ENCODE peak calls at places on chromosomes 13 and 19, in four cellular contexts. One of them, this sample, is unnamed.

GRCh38 chr13:104592127-104592526 is 1525.9 kb upstream of the SLC10A2 start:
- DNase-seq in GM12878: no peak
- DNase-seq in K562: no peak
- DNase-seq in H1: no peak
- DNase-seq in this sample: peak

GRCh38 chr13:44879452-44880058 is 109.7 kb downstream of the NUFIP1 start:
- DNase-seq in GM12878: peak
- DNase-seq in K562: no peak
- DNase-seq in H1: no peak
- DNase-seq in this sample: peak

GRCh38 chr19:17091758-17092333 is 16.3 kb downstream of the MYO9B start:
- DNase-seq in GM12878: no peak
- DNase-seq in K562: peak
- DNase-seq in H1: no peak
- DNase-seq in this sample: no peak

GRCh38 chr13:26037302-26037701 is 14.5 kb downstream of the SHISA2 start:
- DNase-seq in GM12878: no peak
- DNase-seq in K562: peak
- DNase-seq in H1: peak
- DNase-seq in this sample: no peak

GRCh38 chr13:101474419-101474957 is 22.0 kb downstream of the ITGBL1 start:
- DNase-seq in GM12878: no peak
- DNase-seq in K562: no peak
- DNase-seq in H1: peak
- DNase-seq in this sample: peak

GRCh38 chr13:59672445-59672844 is 491.3 kb downstream of the DIAPH3 start:
- DNase-seq in GM12878: no peak
- DNase-seq in K562: no peak
- DNase-seq in H1: no peak
- DNase-seq in this sample: no peak

GRCh38 chr19:17842663-17843313 is 5.0 kb downstream of the JAK3 start:
- DNase-seq in GM12878: no peak
- DNase-seq in K562: no peak
- DNase-seq in H1: no peak
- DNase-seq in this sample: no peak

GRCh38 chr19:7500811-7501450 is 12.1 kb upstream of the PEX11G start:
- DNase-seq in GM12878: no peak
- DNase-seq in K562: peak
- DNase-seq in H1: peak
- DNase-seq in this sample: peak

GRCh38 chr13:85935868-85936467 is 136.7 kb upstream of the SLITRK6 start:
- DNase-seq in GM12878: no peak
- DNase-seq in K562: no peak
- DNase-seq in H1: no peak
- DNase-seq in this sample: no peak

GRCh38 chr19:35540356-35540927 is 5.0 kb upstream of the TMEM147 start:
- DNase-seq in GM12878: no peak
- DNase-seq in K562: no peak
- DNase-seq in H1: no peak
- DNase-seq in this sample: no peak

GRCh38 chr13:28022848-28023518 is 34.5 kb upstream of the URAD start:
- DNase-seq in GM12878: no peak
- DNase-seq in K562: no peak
- DNase-seq in H1: peak
- DNase-seq in this sample: peak

GRCh38 chr19:46416077-46416709 is 2.8 kb upstream of the CCDC8 start:
- DNase-seq in GM12878: no peak
- DNase-seq in K562: peak
- DNase-seq in H1: peak
- DNase-seq in this sample: peak

GRCh38 chr19:5891572-5891937 is 12.0 kb downstream of the NDUFA11 start:
- DNase-seq in GM12878: no peak
- DNase-seq in K562: no peak
- DNase-seq in H1: no peak
- DNase-seq in this sample: no peak

GRCh38 chr13:64925727-64926126 is 2304.4 kb downstream of the PCDH9 start:
- DNase-seq in GM12878: no peak
- DNase-seq in K562: no peak
- DNase-seq in H1: no peak
- DNase-seq in this sample: no peak

GRCh38 chr13:111247552-111247951 is 72.9 kb upstream of the TEX29 start:
- DNase-seq in GM12878: no peak
- DNase-seq in K562: no peak
- DNase-seq in H1: peak
- DNase-seq in this sample: no peak

GRCh38 chr19:7928741-7929701 is 3.1 kb upstream of the CTXN1 start:
- DNase-seq in GM12878: no peak
- DNase-seq in K562: peak
- DNase-seq in H1: peak
- DNase-seq in this sample: peak

DNA sequence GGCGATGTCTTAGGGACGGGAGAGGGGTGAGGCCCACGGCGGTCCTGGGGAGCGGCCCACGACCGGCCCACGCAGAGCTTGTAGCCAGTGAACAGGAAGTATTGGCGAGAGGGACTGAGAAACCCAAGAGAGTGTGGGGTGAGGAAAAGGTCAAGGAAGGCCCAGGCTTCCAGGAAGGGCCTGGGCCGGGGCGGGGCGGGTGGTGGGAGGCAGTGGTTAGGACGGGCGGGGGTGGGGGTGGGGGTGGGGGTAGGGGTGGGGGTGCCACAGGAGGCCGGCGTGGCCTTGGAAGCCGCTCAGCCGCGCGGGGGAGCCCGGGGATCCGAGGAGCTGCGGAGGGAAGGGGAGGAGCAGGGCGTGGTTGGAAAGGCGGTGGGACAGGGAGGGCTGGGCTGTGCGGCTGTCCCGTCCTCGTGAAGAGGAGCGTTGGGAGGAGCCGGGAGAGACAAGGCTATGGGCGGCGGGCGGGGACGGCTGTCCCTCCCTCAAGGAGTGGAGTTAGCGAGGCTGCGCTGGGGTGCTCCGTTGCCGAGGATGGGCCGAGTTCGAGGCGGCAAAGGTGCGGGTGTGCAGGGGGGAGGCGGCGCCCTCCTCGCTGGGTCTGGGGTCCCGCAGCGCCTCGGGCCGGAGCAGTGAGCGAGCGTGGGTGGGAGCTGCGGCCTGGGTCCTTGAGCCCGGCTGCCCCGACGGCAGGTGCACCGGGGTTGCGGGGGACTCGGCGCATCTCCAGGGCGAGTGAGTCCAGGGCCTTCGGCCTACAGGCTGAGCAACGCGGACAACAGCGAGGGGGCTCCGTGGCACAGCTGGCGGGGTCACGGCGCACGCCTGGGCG is 254.4 kb upstream of the SGCG start:
- DNase-seq in GM12878: no peak
- DNase-seq in K562: peak
- DNase-seq in H1: peak
- DNase-seq in this sample: no peak
- TF ChIP-seq CHD1 in GM12878: no peak
- TF ChIP-seq CHD1 in K562: no peak
- TF ChIP-seq CHD1 in H1: no peak
- TF ChIP-seq CHD1 in this sample: no peak

GRCh38 chr19:54172764-54173699 is at the start of gene TMC4:
- DNase-seq in GM12878: no peak
- DNase-seq in K562: no peak
- DNase-seq in H1: peak
- DNase-seq in this sample: no peak
- TF ChIP-seq POLR2A in GM12878: no peak
- TF ChIP-seq POLR2A in K562: peak
- TF ChIP-seq POLR2A in H1: no peak
- TF ChIP-seq POLR2A in this sample: no peak

GRCh38 chr19:31274964-31275319 is 74.3 kb downstream of the TSHZ3 start:
- DNase-seq in GM12878: no peak
- DNase-seq in K562: no peak
- DNase-seq in H1: no peak
- DNase-seq in this sample: no peak
- TF ChIP-seq CHD1 in GM12878: no peak
- TF ChIP-seq CHD1 in K562: no peak
- TF ChIP-seq CHD1 in H1: no peak
- TF ChIP-seq CHD1 in this sample: no peak

GRCh38 chr13:42334329-42334706 is 62.4 kb downstream of the AKAP11 start:
- DNase-seq in GM12878: peak
- DNase-seq in K562: no peak
- DNase-seq in H1: peak
- DNase-seq in this sample: no peak
- TF ChIP-seq POLR2A in GM12878: no peak
- TF ChIP-seq POLR2A in K562: no peak
- TF ChIP-seq POLR2A in H1: no peak
- TF ChIP-seq POLR2A in this sample: no peak

GRCh38 chr19:10961763-10962536 is 1.1 kb downstream of the SMARCA4 start:
- DNase-seq in GM12878: no peak
- DNase-seq in K562: peak
- DNase-seq in H1: no peak
- DNase-seq in this sample: peak
- TF ChIP-seq CHD1 in GM12878: no peak
- TF ChIP-seq CHD1 in K562: no peak
- TF ChIP-seq CHD1 in H1: no peak
- TF ChIP-seq CHD1 in this sample: no peak

This sample was measured in IMR-90.